ENCODE peak calls at places on chromosomes 7 and 10, in five cellular contexts. R is GM12892; L is AG04450; N is SW 1271; W is stimulated activated CD8-positive, alpha-beta memory T cell treated with anti-CD3 and anti-CD28 coated beads, Interleukin-2, amount 100 ng/mL, for 48 hours. X is an unnamed sample.

GRCh38 chr7:137130751-137131158 is 212.8 kb downstream of the PTN start:
- DNase-seq in N (no peak), W (no peak), L (peak), R (no peak), X (no peak)

GRCh38 chr7:20346577-20346976 is 15.9 kb downstream of the ITGB8 start:
- DNase-seq in N (no peak), W (no peak), R (no peak), L (no peak), X (no peak)

GRCh38 chr10:71133710-71134686 is 78.4 kb upstream of the UNC5B start:
- DNase-seq in W (no peak), R (no peak), L (no peak), N (no peak), X (no peak)

GRCh38 chr10:89981891-89982290 is 280.5 kb downstream of the KIF20B start:
- DNase-seq in R (no peak), W (no peak), L (no peak), N (no peak), X (no peak)

GRCh38 chr7:71613316-71613715 is 481.4 kb downstream of the GALNT17 start:
- DNase-seq in L (no peak), R (no peak), W (no peak), N (no peak), X (no peak)

GRCh38 chr10:96512524-96512991 is 1.2 kb downstream of the TLL2 start:
- DNase-seq in R (no peak), W (no peak), N (no peak), L (no peak), X (no peak)

GRCh38 chr10:93463723-93464511 is 18.2 kb downstream of the MYOF start:
- DNase-seq in R (no peak), L (no peak), N (no peak), W (no peak), X (no peak)

GRCh38 chr7:75667938-75668337 is 70.8 kb downstream of the HIP1 start:
- DNase-seq in L (no peak), R (no peak), W (no peak), N (no peak), X (no peak)

GRCh38 chr7:2924866-2925840 is 81.0 kb upstream of the GNA12 start:
- DNase-seq in L (no peak), N (no peak), W (no peak), R (no peak), X (no peak)

GRCh38 chr10:70791390-70792039 is 6.3 kb upstream of the TBATA start:
- DNase-seq in N (no peak), W (no peak), L (no peak), R (no peak), X (no peak)

GRCh38 chr7:121331574-121331973 is 2.8 kb downstream of the WNT16 start:
- DNase-seq in W (no peak), L (no peak), R (no peak), N (no peak), X (no peak)

GRCh38 chr10:129741280-129741977 is 222.6 kb downstream of the EBF3 start:
- DNase-seq in N (no peak), R (no peak), L (no peak), W (no peak), X (no peak)